ENCODE peak calls at places on chromosomes 3 and 15, in nine cellular contexts. S, C, H, R, I, W, X, J and Y are unnamed samples.

GRCh38 chr15:78065284-78065872 is 12.1 kb downstream of the TBC1D2B start:
- DNase-seq in S (peak), C (peak), H (peak), R (peak), I (peak), W (peak), X (no peak), J (no peak), Y (no peak)

GRCh38 chr3:56684029-56684428 is 964 bp upstream of the TASOR start:
- DNase-seq in S (no peak), C (no peak), H (no peak), R (no peak), I (no peak), W (no peak), X (no peak), J (no peak), Y (no peak)

GRCh38 chr3:39990532-39990931 is 181.1 kb downstream of the MYRIP start:
- DNase-seq in S (peak), C (peak), H (no peak), R (no peak), I (peak), W (no peak), X (peak), J (no peak), Y (no peak)

GRCh38 chr3:42163622-42164244 is 72.6 kb downstream of the TRAK1 start:
- DNase-seq in S (no peak), C (no peak), H (no peak), R (no peak), I (no peak), W (no peak), X (no peak), J (no peak), Y (no peak)

GRCh38 chr15:83991163-83991562 is 244.4 kb upstream of the GOLGA6L4 start:
- DNase-seq in S (no peak), C (no peak), H (no peak), R (no peak), I (no peak), W (no peak), X (no peak), J (no peak), Y (no peak)

GRCh38 chr3:43290961-43291360 is 4.6 kb downstream of the SNRK start:
- DNase-seq in S (no peak), C (peak), H (no peak), R (no peak), I (peak), W (no peak), X (no peak), J (no peak), Y (no peak)

GRCh38 chr3:89474333-89475130 is 367.1 kb downstream of the EPHA3 start:
- DNase-seq in S (no peak), C (peak), H (no peak), R (no peak), I (no peak), W (no peak), X (no peak), J (no peak), Y (no peak)

GRCh38 chr15:42931702-42932486 is 11.3 kb upstream of the TTBK2 start:
- DNase-seq in S (no peak), C (no peak), H (no peak), R (no peak), I (no peak), W (no peak), X (no peak), J (no peak), Y (no peak)

GRCh38 chr3:136055491-136055890 is 90.0 kb downstream of the PPP2R3A start:
- DNase-seq in S (no peak), C (no peak), H (no peak), R (no peak), I (peak), W (no peak), X (no peak), J (no peak), Y (no peak)

GRCh38 chr3:126111126-126111551 is 27.2 kb upstream of the SLC41A3 start:
- DNase-seq in S (no peak), C (no peak), H (no peak), R (no peak), I (no peak), W (peak), X (no peak), J (no peak), Y (no peak)

GRCh38 chr3:61158676-61159075 is 92.6 kb downstream of the FHIT start:
- DNase-seq in S (no peak), C (no peak), H (no peak), R (no peak), I (no peak), W (no peak), X (no peak), J (no peak), Y (no peak)

GRCh38 chr3:191350389-191351090 is 20.2 kb upstream of the UTS2B start:
- DNase-seq in S (no peak), C (no peak), H (no peak), R (no peak), I (no peak), W (no peak), X (no peak), J (no peak), Y (no peak)

GRCh38 chr3:58044656-58045055 is 36.4 kb downstream of the FLNB start:
- DNase-seq in S (no peak), C (no peak), H (no peak), R (no peak), I (peak), W (peak), X (no peak), J (no peak), Y (no peak)
- H3K27ac ChIP-seq in S (peak), C (peak), H (no peak), R (peak), I (peak), W (peak), X (no peak), J (no peak), Y (no peak)

DNA sequence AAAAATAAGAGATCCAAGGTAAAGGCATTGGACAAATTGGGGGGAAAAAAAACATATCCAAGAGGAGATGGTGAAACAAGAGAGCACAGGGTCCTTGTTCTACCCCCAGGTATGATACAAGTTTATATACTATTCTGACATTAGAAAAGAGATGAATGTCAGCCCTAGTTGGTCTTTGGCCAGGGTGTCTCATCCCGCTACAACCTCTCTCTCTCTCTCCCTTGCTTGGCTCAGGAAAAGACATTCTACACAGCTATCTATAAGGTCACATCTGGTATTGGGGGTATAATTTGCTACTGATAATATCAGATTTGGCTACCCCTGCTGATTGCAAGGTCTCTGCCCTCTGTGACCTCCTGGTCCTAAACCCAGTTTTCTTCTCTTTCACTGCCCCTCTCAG is 117.2 kb downstream of the GOLIM4 start:
- DNase-seq in S (no peak), C (no peak), H (no peak), R (no peak), I (no peak), W (no peak), X (no peak), J (no peak), Y (no peak)
- H3K27ac ChIP-seq in S (no peak), C (no peak), H (no peak), R (no peak), I (no peak), W (no peak), X (no peak), J (no peak), Y (no peak)

GRCh38 chr3:25456723-25457122 is 28.7 kb downstream of the RARB start:
- DNase-seq in S (no peak), C (no peak), H (no peak), R (no peak), I (no peak), W (no peak), X (no peak), J (no peak), Y (no peak)

GRCh38 chr3:25455316-25456232 is 27.5 kb downstream of the RARB start:
- DNase-seq in S (peak), C (peak), H (peak), R (no peak), I (peak), W (peak), X (no peak), J (no peak), Y (no peak)

GRCh38 chr3:25458420-25458814 is 30.4 kb downstream of the RARB start:
- DNase-seq in S (no peak), C (no peak), H (no peak), R (no peak), I (no peak), W (no peak), X (no peak), J (no peak), Y (no peak)

GRCh38 chr3:25460751-25461150 is 32.7 kb downstream of the RARB start:
- DNase-seq in S (no peak), C (no peak), H (no peak), R (no peak), I (no peak), W (no peak), X (peak), J (no peak), Y (no peak)

DNA sequence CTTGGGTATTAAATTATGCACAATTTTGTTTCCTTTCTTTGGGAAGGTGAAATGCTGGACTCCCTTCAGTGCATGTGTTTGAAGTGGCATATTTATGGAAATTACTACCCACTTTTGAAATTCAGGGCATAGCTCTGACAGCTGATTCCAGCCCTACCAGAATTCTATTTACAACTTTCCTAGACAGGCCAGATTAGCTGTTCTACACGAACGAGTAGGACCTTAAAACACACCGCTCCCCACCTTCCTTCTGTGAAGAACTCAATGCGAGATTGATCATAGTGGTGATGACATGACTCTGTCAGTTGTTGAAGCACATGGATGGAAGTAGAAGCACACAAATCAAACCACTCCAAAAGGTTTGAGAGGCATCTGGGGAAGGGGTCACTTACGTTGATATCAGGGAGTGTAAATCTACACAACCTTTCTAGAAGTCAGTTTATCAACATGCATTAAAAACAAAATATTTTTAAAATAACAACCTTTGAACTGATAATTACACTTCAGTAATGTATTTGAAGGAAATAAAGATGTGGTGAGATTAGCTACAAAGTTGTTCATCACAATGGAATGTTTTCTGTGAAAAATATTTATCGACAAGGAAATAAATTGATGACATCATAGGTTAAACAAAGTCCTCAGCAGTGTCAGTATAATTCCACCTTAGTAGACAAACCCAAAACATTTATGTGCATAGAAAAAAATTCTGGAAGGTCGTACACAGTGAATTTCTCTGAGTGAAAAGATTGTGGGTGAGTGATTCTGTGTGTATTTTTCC is 29.8 kb downstream of the RARB start:
- DNase-seq in S (no peak), C (no peak), H (no peak), R (no peak), I (peak), W (no peak), X (no peak), J (no peak), Y (no peak)
- H3K27ac ChIP-seq in S (peak), C (no peak), H (no peak), R (peak), I (no peak), W (peak), X (no peak), J (no peak), Y (no peak)

GRCh38 chr3:119628390-119628789 is 30.7 kb downstream of the PLA1A start:
- DNase-seq in S (no peak), C (no peak), H (no peak), R (no peak), I (no peak), W (no peak), X (peak), J (no peak), Y (no peak)
- H3K27ac ChIP-seq in S (no peak), C (no peak), H (no peak), R (peak), I (no peak), W (peak), X (peak), J (peak), Y (no peak)

GRCh38 chr3:177905895-177906511 is 630.2 kb upstream of the KCNMB2 start:
- DNase-seq in S (peak), C (peak), H (no peak), R (no peak), I (peak), W (no peak), X (no peak), J (no peak), Y (no peak)
- H3K27ac ChIP-seq in S (peak), C (peak), H (peak), R (peak), I (peak), W (peak), X (no peak), J (no peak), Y (no peak)

DNA sequence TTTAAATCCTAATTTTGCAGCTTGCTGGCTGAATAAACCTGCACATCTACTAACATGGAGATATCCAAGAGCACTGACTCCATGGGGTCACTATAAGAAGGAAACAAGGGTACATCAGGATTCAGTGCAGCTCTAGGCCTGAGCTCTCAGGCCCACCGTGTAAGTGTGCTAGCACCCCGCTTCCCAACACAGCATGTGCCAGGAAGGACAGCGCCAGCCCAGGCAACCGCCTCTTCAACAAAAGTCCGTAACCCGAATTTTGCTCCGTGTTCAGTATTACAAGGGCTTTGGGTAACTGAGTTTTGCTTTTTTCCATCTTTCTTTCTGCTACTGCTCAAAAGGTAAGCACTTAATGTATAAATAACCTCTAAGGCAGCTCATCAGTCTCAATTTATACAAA is 89.8 kb downstream of the LRIG1 start:
- DNase-seq in S (no peak), C (no peak), H (no peak), R (no peak), I (no peak), W (no peak), X (no peak), J (no peak), Y (no peak)
- H3K27ac ChIP-seq in S (no peak), C (no peak), H (no peak), R (peak), I (peak), W (peak), X (no peak), J (no peak), Y (no peak)

GRCh38 chr3:87088366-87088983 is 97.5 kb upstream of the VGLL3 start:
- DNase-seq in S (no peak), C (peak), H (no peak), R (no peak), I (peak), W (no peak), X (no peak), J (no peak), Y (no peak)

GRCh38 chr3:87084868-87085267 is 93.9 kb upstream of the VGLL3 start:
- DNase-seq in S (peak), C (no peak), H (no peak), R (no peak), I (peak), W (no peak), X (no peak), J (no peak), Y (no peak)

DNA sequence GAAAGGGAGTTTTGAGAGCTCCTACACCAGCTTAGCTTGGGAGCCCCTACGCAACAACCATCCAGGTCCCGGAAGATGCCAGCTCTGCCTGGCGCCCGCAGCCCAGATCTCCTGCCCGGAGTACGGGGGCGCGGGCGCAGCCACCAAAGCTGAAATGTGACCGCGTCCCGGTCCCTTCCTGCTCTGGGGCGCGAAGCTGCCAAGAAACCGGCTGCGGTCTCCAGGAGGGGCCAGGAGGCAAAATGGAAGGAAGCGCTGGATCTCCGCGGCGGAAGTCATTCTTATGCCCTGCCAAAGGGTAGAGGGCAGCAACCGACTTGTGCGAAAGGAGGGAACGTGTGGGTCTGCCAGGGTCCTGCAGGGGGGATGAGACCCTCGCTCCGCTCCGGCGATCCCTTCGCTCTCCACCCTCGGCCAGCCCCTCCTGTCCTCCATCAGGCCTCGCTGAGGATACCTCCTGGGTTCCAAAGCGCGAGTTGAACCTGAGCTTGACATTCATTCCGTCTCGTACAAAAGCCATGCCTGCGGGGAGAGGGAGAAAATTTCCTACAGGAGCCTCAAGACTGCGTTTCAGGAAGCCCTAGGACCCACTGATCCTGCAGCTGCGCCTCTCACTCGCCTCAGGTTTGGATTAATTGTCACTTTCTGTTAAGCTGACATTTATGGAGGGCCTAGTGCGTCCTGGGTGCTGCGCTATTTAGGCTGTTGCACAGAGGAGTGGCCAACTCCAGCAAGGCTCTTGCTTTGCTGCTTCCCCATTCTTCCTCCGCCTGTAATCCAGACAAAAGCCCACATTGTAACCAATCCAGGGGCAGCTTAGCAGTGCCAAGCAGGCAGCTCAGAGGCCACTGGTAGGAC is 98.3 kb upstream of the VGLL3 start:
- DNase-seq in S (peak), C (peak), H (peak), R (peak), I (peak), W (peak), X (no peak), J (no peak), Y (no peak)
- H3K27ac ChIP-seq in S (peak), C (peak), H (peak), R (peak), I (peak), W (peak), X (no peak), J (no peak), Y (no peak)

GRCh38 chr3:133093366-133093765 is 55.2 kb downstream of the TMEM108 start:
- DNase-seq in S (no peak), C (no peak), H (no peak), R (no peak), I (no peak), W (no peak), X (no peak), J (no peak), Y (no peak)
- H3K27ac ChIP-seq in S (no peak), C (no peak), H (no peak), R (no peak), I (no peak), W (peak), X (no peak), J (no peak), Y (no peak)